ENCODE peak calls at places on chromosomes 7 and 10, in nine cellular contexts. S, K, C, V, M, Y, D, J and B are unnamed samples.

GRCh38 chr7:116809636-116810266 is 52.6 kb upstream of the CAPZA2 start:
- DNase-seq in Y (no peak), V (no peak), S (peak; percentile 84), M (peak; percentile 18), K (peak; percentile 86), C (no peak), J (peak; percentile 71), D (peak; percentile 77), B (peak; percentile 77)

GRCh38 chr7:111018960-111019835 is 71.7 kb upstream of the LRRN3 start:
- DNase-seq in D (no peak), S (no peak), M (no peak), K (no peak), J (no peak), Y (no peak), V (no peak), C (no peak), B (no peak)

GRCh38 chr7:24718977-24719491 is 38.2 kb downstream of the GSDME start:
- DNase-seq in J (no peak), K (no peak), Y (no peak), V (no peak), C (no peak), M (no peak), D (no peak), S (no peak), B (no peak)

GRCh38 chr7:44061645-44062179 is 3.7 kb downstream of the PGAM2 start:
- DNase-seq in V (no peak), Y (no peak), M (no peak), C (no peak), D (no peak), J (no peak), S (no peak), K (no peak), B (no peak)

GRCh38 chr10:97185326-97186058 is at the start of gene SLIT1:
- DNase-seq in V (peak; percentile 64), S (no peak), Y (peak; percentile 18), K (no peak), C (no peak), D (no peak), J (no peak), M (peak; percentile 16), B (no peak)

GRCh38 chr7:20219446-20220292 is 2.5 kb upstream of the MACC1 start:
- DNase-seq in D (peak; percentile 99), S (peak; percentile 98), C (peak; percentile 84), M (peak; percentile 91), Y (peak; percentile 13), J (no peak), V (peak; percentile 22), K (peak; percentile 96), B (peak; percentile 95)

GRCh38 chr7:154844499-154844898 is 158.4 kb downstream of the PAXIP1 start:
- DNase-seq in M (no peak), V (no peak), K (no peak), Y (no peak), D (no peak), S (no peak), C (no peak), J (no peak), B (no peak)

GRCh38 chr10:3887885-3888476 is 103.0 kb upstream of the KLF6 start:
- DNase-seq in Y (no peak), M (peak; percentile 20), S (peak; percentile 78), J (peak; percentile 78), D (peak; percentile 97), K (peak; percentile 96), V (no peak), C (no peak), B (peak; percentile 95)

GRCh38 chr10:13614530-13615332 is 28.0 kb downstream of the PRPF18 start:
- DNase-seq in J (peak; percentile 94), C (no peak), K (peak; percentile 44), Y (no peak), S (peak; percentile 61), M (no peak), V (no peak), D (peak; percentile 78), B (no peak)
- TF ChIP-seq CTCF in J (peak; percentile 34), C (no peak), K (no peak), Y (no peak), S (peak; percentile 20), M (no peak), V (no peak), D (no peak), B (no peak)

GRCh38 chr10:49664842-49665355 is 14.6 kb upstream of the C10orf53 start:
- DNase-seq in V (no peak), K (no peak), S (no peak), C (no peak), D (no peak), M (no peak), J (no peak), Y (no peak), B (no peak)
- TF ChIP-seq CTCF in V (no peak), K (no peak), S (no peak), C (no peak), D (no peak), M (no peak), J (peak; percentile 7), Y (no peak), B (no peak)

GRCh38 chr10:90591629-90592028 is 266.2 kb downstream of the HTR7 start:
- DNase-seq in K (no peak), M (no peak), D (no peak), Y (no peak), V (no peak), J (no peak), C (no peak), S (no peak), B (no peak)

GRCh38 chr10:90587561-90587960 is 270.3 kb downstream of the HTR7 start:
- DNase-seq in S (no peak), V (no peak), J (no peak), M (no peak), Y (no peak), K (no peak), D (no peak), C (no peak), B (no peak)

GRCh38 chr10:90589825-90590224 is 268.0 kb downstream of the HTR7 start:
- DNase-seq in V (no peak), K (no peak), D (no peak), S (no peak), J (no peak), Y (no peak), C (no peak), M (no peak), B (peak; percentile 34)

GRCh38 chr10:90588222-90588621 is 269.6 kb downstream of the HTR7 start:
- DNase-seq in J (no peak), S (no peak), Y (no peak), M (no peak), V (no peak), K (no peak), C (no peak), D (no peak), B (no peak)

DNA sequence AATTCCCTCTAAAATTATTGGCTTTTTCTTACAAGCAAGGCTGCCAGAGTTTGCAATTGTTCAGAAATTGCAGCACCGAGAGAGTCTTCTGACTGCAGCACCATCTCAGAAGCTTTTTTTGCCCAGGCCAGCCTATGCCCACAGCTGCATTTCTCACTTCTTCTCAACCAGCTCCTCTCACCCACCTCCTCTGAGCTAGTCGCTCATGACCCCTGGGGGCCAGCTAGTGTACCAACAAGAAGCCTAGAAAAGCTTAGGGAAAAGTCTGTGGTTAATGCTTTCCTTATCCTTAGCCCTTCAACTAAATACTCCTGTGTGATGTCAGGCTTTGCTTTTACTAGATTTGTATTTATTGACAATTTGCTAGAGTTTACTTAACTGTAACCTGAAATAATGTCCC is 264.9 kb downstream of the HTR7 start:
- DNase-seq in Y (peak; percentile 9), V (peak; percentile 39), S (peak; percentile 85), J (no peak), K (peak; percentile 82), D (peak; percentile 51), M (peak; percentile 23), C (no peak), B (peak; percentile 70)
- TF ChIP-seq CTCF in Y (peak; percentile 21), V (peak; percentile 74), S (peak; percentile 86), J (peak; percentile 43), K (peak; percentile 75), D (peak; percentile 64), M (peak; percentile 26), C (peak; percentile 14), B (peak; percentile 67)

DNA sequence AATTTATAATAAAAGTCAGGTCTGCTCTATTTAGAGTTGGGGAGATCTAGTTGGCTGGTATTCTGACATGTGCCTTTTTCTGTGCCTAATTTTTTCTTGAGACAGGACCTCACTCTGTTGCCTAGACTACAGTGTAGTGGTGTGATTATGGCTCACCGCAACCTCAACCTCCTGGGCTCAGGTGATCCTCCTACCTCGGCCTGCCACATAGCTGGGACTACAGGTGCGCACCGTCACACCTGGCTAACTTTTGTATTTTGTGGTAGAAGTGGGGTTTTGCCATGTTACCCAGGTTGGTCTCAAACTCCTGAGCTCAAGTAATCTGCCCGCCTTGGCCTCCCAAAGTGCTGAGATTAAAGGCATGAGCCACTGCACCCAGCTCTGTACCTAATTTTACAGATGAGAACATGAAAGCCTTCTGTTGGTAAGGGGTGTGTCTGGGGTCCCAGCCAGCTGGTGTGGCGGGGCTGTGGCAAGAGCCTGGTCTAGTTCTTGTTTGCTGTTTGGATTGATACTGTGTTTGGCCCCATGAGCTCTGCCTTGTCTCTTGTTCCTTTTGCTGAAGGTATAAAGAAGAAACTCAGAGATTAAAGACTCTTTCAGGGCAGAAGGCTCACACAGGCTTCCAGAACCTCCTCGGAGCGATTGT is 31.4 kb downstream of the POR start:
- DNase-seq in Y (peak; percentile 78), S (no peak), J (no peak), V (no peak), C (no peak), D (no peak), K (no peak), M (no peak), B (no peak)
- TF ChIP-seq CTCF in Y (no peak), S (no peak), J (no peak), V (no peak), C (no peak), D (no peak), K (no peak), M (no peak), B (no peak)